ENCODE peak calls at places on chromosome 1, in ten cellular contexts. C is heart right ventricle; F is prostate gland; U is uterus; D is GM23248; G is OCI-LY7; E is tibial artery; L is right lobe of liver; N is CD4-positive, alpha-beta memory T cell; P is small intestine. B is an unnamed sample. For H3K36me3, the result is how much of the 10 kb centered on the place peaks cover.

GRCh38 chr1:212228076-212228475 is 57.1 kb upstream of the PPP2R5A start:
- DNase-seq in C (no peak), F (no peak), U (no peak), D (no peak), G (no peak), E (no peak), L (no peak), N (no peak), P (no peak), B (no peak)

GRCh38 chr1:12495725-12496124 is 122.3 kb downstream of the DHRS3 start:
- DNase-seq in C (no peak), F (no peak), U (no peak), D (no peak), G (no peak), E (no peak), L (no peak), N (no peak), P (no peak), B (no peak)

GRCh38 chr1:247056071-247056470 is 22.5 kb downstream of the ZNF670 start:
- DNase-seq in C (no peak), F (no peak), U (no peak), D (no peak), G (no peak), E (no peak), L (no peak), N (no peak), P (no peak), B (no peak)

GRCh38 chr1:13899856-13900255 is 199.9 kb downstream of the PRDM2 start:
- DNase-seq in C (no peak), F (no peak), U (no peak), D (peak), G (no peak), E (no peak), L (no peak), N (no peak), P (no peak), B (no peak)

GRCh38 chr1:41860771-41861170 is 58.0 kb downstream of the HIVEP3 start:
- DNase-seq in C (no peak), F (peak), U (no peak), D (no peak), G (no peak), E (no peak), L (no peak), N (no peak), P (no peak), B (no peak)

GRCh38 chr1:228228601-228229074 is 20.8 kb downstream of the OBSCN start:
- DNase-seq in C (no peak), F (no peak), U (no peak), D (peak), G (no peak), E (no peak), L (no peak), N (no peak), P (peak), B (no peak)

GRCh38 chr1:23475134-23475628 is 8.8 kb downstream of the ASAP3 start:
- DNase-seq in C (no peak), F (peak), U (peak), D (peak), G (no peak), E (no peak), L (peak), N (no peak), P (no peak), B (no peak)

GRCh38 chr1:198196630-198197029 is 39.8 kb downstream of the NEK7 start:
- DNase-seq in C (no peak), F (no peak), U (no peak), D (peak), G (no peak), E (no peak), L (no peak), N (no peak), P (no peak), B (no peak)

GRCh38 chr1:7207875-7208646 is 422.8 kb downstream of the CAMTA1 start:
- DNase-seq in C (peak), F (no peak), U (no peak), D (peak), G (peak), E (no peak), L (peak), N (no peak), P (peak), B (no peak)

GRCh38 chr1:43273708-43274107 is 3.9 kb downstream of the TMEM125 start:
- DNase-seq in C (no peak), F (no peak), U (no peak), D (no peak), G (no peak), E (no peak), L (peak), N (no peak), P (no peak), B (no peak)

GRCh38 chr1:54795100-54795665 is 5.9 kb downstream of the TTC22 start:
- DNase-seq in C (no peak), F (no peak), U (no peak), D (peak), G (no peak), E (no peak), L (peak), N (no peak), P (no peak), B (no peak)
- H3K27ac ChIP-seq in C (no peak), F (peak), U (no peak), D (no peak), G (no peak), E (no peak), L (no peak), N (no peak), P (peak), B (no peak)

DNA sequence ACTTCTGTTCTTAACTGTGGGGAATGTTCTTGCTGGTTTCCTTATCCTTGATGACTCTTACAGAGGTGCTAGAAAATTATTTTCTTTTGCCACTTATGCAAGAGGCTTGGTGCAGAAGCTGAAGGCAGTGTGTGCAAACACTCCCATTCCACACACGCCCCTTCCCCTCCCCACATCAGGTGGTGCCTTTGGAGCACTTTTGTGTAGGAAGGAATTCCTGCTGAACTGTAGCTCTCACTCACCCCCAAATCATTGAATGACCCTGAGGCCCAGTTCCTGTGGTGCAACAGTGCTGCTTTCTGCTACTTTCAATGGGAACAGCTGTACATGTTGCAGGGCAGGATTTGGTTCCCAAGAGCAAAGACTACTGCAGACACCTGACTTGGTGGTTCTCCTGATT is 101.8 kb downstream of the CD247 start:
- DNase-seq in C (no peak), F (no peak), U (no peak), D (no peak), G (no peak), E (no peak), L (no peak), N (no peak), P (no peak), B (no peak)
- H3K36me3 ChIP-seq in C (under half), F (under half), U (under half), D (under half), G (half or more), E (under half), L (under half), N (under half), P (under half), B (under half)

GRCh38 chr1:26318338-26319064 is 743 bp downstream of the CD52 start:
- DNase-seq in C (no peak), F (no peak), U (no peak), D (peak), G (peak), E (peak), L (no peak), N (no peak), P (no peak), B (no peak)
- H3K4me3 ChIP-seq in C (peak), F (no peak), U (no peak), D (no peak), G (peak), E (no peak), L (no peak), N (peak), P (peak), B (peak)

GRCh38 chr1:40032240-40032891 is 8.2 kb upstream of the CAP1 start:
- DNase-seq in C (no peak), F (peak), U (peak), D (peak), G (peak), E (peak), L (no peak), N (peak), P (peak), B (peak)

GRCh38 chr1:40027647-40028046 is 12.9 kb upstream of the CAP1 start:
- DNase-seq in C (no peak), F (no peak), U (no peak), D (no peak), G (no peak), E (no peak), L (no peak), N (no peak), P (no peak), B (no peak)

GRCh38 chr1:40034869-40035268 is 5.7 kb upstream of the CAP1 start:
- DNase-seq in C (no peak), F (no peak), U (no peak), D (no peak), G (peak), E (no peak), L (no peak), N (no peak), P (no peak), B (peak)

GRCh38 chr1:40029608-40030007 is 10.9 kb upstream of the CAP1 start:
- DNase-seq in C (no peak), F (no peak), U (no peak), D (no peak), G (no peak), E (no peak), L (no peak), N (no peak), P (peak), B (no peak)

GRCh38 chr1:40030528-40031135 is 9.9 kb upstream of the CAP1 start:
- DNase-seq in C (no peak), F (no peak), U (no peak), D (peak), G (no peak), E (no peak), L (no peak), N (no peak), P (no peak), B (no peak)
- H3K27ac ChIP-seq in C (no peak), F (no peak), U (no peak), D (no peak), G (no peak), E (no peak), L (no peak), N (no peak), P (no peak), B (no peak)

GRCh38 chr1:73761559-73761958 is 436.4 kb downstream of the LRRIQ3 start:
- DNase-seq in C (no peak), F (no peak), U (no peak), D (no peak), G (no peak), E (no peak), L (no peak), N (no peak), P (no peak), B (no peak)
- H3K36me3 ChIP-seq in C (under half), F (under half), U (under half), D (under half), G (under half), E (under half), L (under half), N (under half), P (under half), B (under half)

GRCh38 chr1:154867841-154868610 is 2.1 kb downstream of the KCNN3 start:
- DNase-seq in C (no peak), F (no peak), U (no peak), D (no peak), G (no peak), E (no peak), L (peak), N (no peak), P (no peak), B (no peak)

GRCh38 chr1:154871374-154871773 is 1.3 kb upstream of the KCNN3 start:
- DNase-seq in C (no peak), F (no peak), U (peak), D (no peak), G (no peak), E (no peak), L (no peak), N (no peak), P (no peak), B (no peak)

GRCh38 chr1:154870117-154870571 is at the start of gene KCNN3:
- DNase-seq in C (peak), F (peak), U (peak), D (peak), G (peak), E (peak), L (peak), N (peak), P (peak), B (peak)

GRCh38 chr1:154870734-154871133 is 653 bp upstream of the KCNN3 start:
- DNase-seq in C (no peak), F (no peak), U (no peak), D (no peak), G (no peak), E (no peak), L (no peak), N (no peak), P (no peak), B (no peak)

GRCh38 chr1:154869351-154870116 is 547 bp downstream of the KCNN3 start:
- DNase-seq in C (peak), F (no peak), U (peak), D (peak), G (no peak), E (no peak), L (peak), N (no peak), P (no peak), B (no peak)
- H3K4me3 ChIP-seq in C (peak), F (peak), U (peak), D (peak), G (peak), E (peak), L (no peak), N (no peak), P (no peak), B (no peak)

GRCh38 chr1:9651565-9652378 is at the start of gene PIK3CD:
- DNase-seq in C (peak), F (no peak), U (no peak), D (peak), G (peak), E (no peak), L (peak), N (peak), P (no peak), B (peak)

GRCh38 chr1:9653195-9653782 is 1.8 kb downstream of the PIK3CD start:
- DNase-seq in C (no peak), F (no peak), U (no peak), D (no peak), G (peak), E (no peak), L (no peak), N (peak), P (no peak), B (peak)

GRCh38 chr1:9652379-9653194 is 1.1 kb downstream of the PIK3CD start:
- DNase-seq in C (peak), F (no peak), U (no peak), D (peak), G (peak), E (no peak), L (peak), N (peak), P (peak), B (peak)

GRCh38 chr1:9653783-9654517 is 2.4 kb downstream of the PIK3CD start:
- DNase-seq in C (no peak), F (no peak), U (no peak), D (no peak), G (peak), E (no peak), L (no peak), N (no peak), P (no peak), B (no peak)

GRCh38 chr1:9651220-9651564 is 339 bp upstream of the PIK3CD start:
- DNase-seq in C (no peak), F (no peak), U (no peak), D (no peak), G (no peak), E (no peak), L (no peak), N (no peak), P (no peak), B (no peak)
- H3K27ac ChIP-seq in C (peak), F (no peak), U (no peak), D (no peak), G (no peak), E (no peak), L (no peak), N (peak), P (no peak), B (peak)

GRCh38 chr1:1169429-1170214 is 4.1 kb upstream of the TTLL10 start:
- DNase-seq in C (peak), F (no peak), U (no peak), D (no peak), G (no peak), E (no peak), L (peak), N (no peak), P (no peak), B (no peak)

GRCh38 chr1:1170891-1171550 is 2.7 kb upstream of the TTLL10 start:
- DNase-seq in C (no peak), F (no peak), U (no peak), D (no peak), G (no peak), E (no peak), L (peak), N (no peak), P (no peak), B (no peak)

GRCh38 chr1:1173061-1173792 is 453 bp upstream of the TTLL10 start:
- DNase-seq in C (no peak), F (no peak), U (no peak), D (no peak), G (no peak), E (no peak), L (peak), N (no peak), P (no peak), B (no peak)

GRCh38 chr1:1170215-1170890 is 3.3 kb upstream of the TTLL10 start:
- DNase-seq in C (no peak), F (no peak), U (no peak), D (no peak), G (no peak), E (no peak), L (peak), N (no peak), P (no peak), B (no peak)

DNA sequence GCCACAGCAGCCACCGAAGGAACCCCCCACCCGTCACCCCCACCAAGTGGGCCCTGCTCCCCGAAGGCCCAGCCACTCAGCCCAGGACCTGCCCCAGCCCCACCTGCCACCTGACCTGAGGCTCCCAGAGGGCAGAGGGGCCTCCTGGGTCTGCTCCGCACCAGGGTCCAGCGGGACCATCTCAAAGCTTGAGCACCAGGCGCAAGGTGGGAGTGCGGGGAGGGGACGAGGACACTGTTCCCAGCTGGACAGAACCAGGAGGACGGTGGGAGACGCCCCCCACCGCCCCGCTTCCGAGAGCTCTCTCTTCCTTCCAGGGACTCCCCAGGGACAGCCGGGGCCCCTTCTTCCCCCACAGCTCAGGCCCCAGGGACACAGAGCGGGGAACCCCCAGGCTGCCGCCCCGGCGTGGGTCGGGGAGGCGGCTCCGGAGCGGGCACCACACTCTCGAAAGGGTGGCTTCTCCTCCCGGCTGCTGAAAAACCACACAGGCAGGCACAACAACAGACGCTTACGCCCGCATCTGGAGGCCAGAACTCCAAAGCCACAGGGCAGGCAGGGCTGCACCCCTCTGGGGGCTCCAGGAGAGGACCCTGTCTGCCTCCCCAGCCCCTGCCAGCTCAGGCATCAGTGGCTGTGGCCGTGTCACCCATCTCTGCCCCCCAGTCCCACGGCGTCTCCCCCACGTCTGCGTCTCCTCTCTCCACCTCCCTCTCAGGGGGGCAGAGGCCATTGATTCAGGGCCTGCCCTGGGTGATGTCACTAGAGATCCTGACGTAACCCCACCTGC is 1.9 kb upstream of the TTLL10 start:
- DNase-seq in C (no peak), F (no peak), U (no peak), D (no peak), G (no peak), E (no peak), L (peak), N (no peak), P (no peak), B (peak)
- H3K36me3 ChIP-seq in C (under half), F (under half), U (under half), D (under half), G (under half), E (under half), L (under half), N (under half), P (under half), B (under half)